ENCODE peak calls at places on chromosomes 1 and 21, in seven cellular contexts. S, K, C, I, N, J and Z are unnamed samples.

GRCh38 chr1:160708821-160709220 is 2.8 kb downstream of the CD48 start:
- DNase-seq in J (no peak), I (no peak), C (no peak), K (no peak), N (no peak), S (no peak), Z (no peak)

GRCh38 chr1:230801441-230801840 is 54.3 kb downstream of the CAPN9 start:
- DNase-seq in I (no peak), N (peak), J (no peak), C (no peak), S (no peak), K (no peak), Z (no peak)

GRCh38 chr1:96840396-96840795 is 118.8 kb downstream of the PTBP2 start:
- DNase-seq in K (no peak), C (no peak), N (no peak), J (no peak), I (no peak), S (no peak), Z (no peak)

GRCh38 chr1:205597691-205598314 is 34.0 kb downstream of the ELK4 start:
- DNase-seq in J (peak), N (peak), C (no peak), K (no peak), S (no peak), I (no peak), Z (no peak)

GRCh38 chr1:93500275-93500674 is 52.4 kb downstream of the FNBP1L start:
- DNase-seq in K (no peak), N (no peak), I (no peak), C (no peak), S (no peak), J (no peak), Z (no peak)

GRCh38 chr1:112673589-112674439 is 645 bp upstream of the MOV10 start:
- DNase-seq in C (peak), J (peak), K (no peak), S (peak), I (no peak), N (no peak), Z (no peak)

GRCh38 chr1:229629251-229629650 is 3.2 kb downstream of the URB2 start:
- DNase-seq in I (no peak), K (no peak), N (no peak), S (no peak), J (peak), C (no peak), Z (no peak)

GRCh38 chr21:45405819-45406762 is 1.1 kb downstream of the COL18A1 start:
- DNase-seq in N (no peak), S (peak), J (peak), K (no peak), C (no peak), I (no peak), Z (no peak)

GRCh38 chr1:206963119-206963712 is 7.0 kb downstream of the FCAMR start:
- DNase-seq in K (no peak), I (no peak), S (no peak), C (no peak), J (peak), N (no peak), Z (no peak)

GRCh38 chr1:57252597-57253306 is 171.1 kb downstream of the DAB1 start:
- DNase-seq in C (no peak), N (no peak), J (no peak), I (no peak), S (no peak), K (no peak), Z (no peak)

GRCh38 chr1:47498551-47498950 is 60.7 kb downstream of the FOXD2 start:
- DNase-seq in J (no peak), K (no peak), N (no peak), I (no peak), S (no peak), C (no peak), Z (no peak)
- H3K4me3 ChIP-seq in J (no peak), K (no peak), N (no peak), I (no peak), S (no peak), C (no peak), Z (no peak)

GRCh38 chr1:46342084-46342656 is 1.6 kb downstream of the NSUN4 start:
- DNase-seq in I (no peak), S (peak), N (no peak), K (no peak), C (no peak), J (peak), Z (no peak)
- H3K4me3 ChIP-seq in I (no peak), S (no peak), N (no peak), K (no peak), C (peak), J (no peak), Z (peak)

DNA sequence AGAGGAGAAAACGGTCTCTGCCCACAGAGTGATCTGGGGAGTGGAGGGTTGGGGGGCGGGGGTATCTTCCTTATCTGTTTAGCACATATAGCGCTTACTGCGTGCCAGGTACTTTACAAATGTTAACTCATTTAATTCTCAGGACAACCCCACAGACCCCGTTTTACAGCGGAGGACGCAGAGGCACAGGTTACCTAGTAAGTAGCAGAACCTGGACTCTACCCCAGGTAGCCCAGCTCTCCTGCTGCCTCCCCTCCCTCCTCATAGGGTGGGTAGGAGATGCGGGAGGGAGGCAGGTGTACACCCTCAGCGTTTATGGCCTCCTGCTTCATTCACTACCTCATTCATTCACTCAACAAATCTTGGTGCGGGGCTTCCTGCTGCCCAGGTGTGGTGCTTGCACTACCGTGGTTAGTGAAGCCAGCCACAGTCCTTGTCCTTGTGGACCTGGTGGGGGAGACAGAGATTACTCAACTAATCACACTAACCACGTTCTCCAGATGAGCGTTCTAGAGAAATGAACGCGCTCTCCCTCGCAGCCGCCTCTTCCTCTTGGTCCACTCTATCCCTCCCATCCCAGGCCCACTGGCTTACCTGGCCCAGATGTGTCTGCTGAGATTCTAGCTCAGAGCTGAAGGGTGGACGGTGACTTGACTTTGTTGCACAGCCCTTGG is 102.0 kb downstream of the IER5 start:
- DNase-seq in C (no peak), N (no peak), J (no peak), I (no peak), K (no peak), S (peak), Z (no peak)
- H3K4me3 ChIP-seq in C (no peak), N (no peak), J (no peak), I (no peak), K (no peak), S (peak), Z (no peak)

GRCh38 chr21:32494946-32495703 is 82.6 kb downstream of the EVA1C start:
- DNase-seq in J (peak), I (no peak), K (no peak), C (no peak), S (peak), N (no peak), Z (peak)
- H3K4me3 ChIP-seq in J (no peak), I (no peak), K (no peak), C (no peak), S (no peak), N (no peak), Z (no peak)